ENCODE peak calls at places on chromosomes 16 and 17, in seven cellular contexts. Y, D, Q, J, O, R and Z are unnamed samples.

GRCh38 chr16:65342231-65342866 is 220.5 kb upstream of the CDH11 start:
- DNase-seq in Y (no peak), D (no peak), Q (no peak), J (no peak), O (no peak), R (no peak), Z (no peak)

GRCh38 chr16:75379339-75379738 is 54.0 kb downstream of the CFDP1 start:
- DNase-seq in Y (no peak), D (no peak), Q (no peak), J (no peak), O (no peak), R (no peak), Z (no peak)

GRCh38 chr17:10631048-10631700 is 25.9 kb downstream of the MYH3 start:
- DNase-seq in Y (no peak), D (no peak), Q (peak; percentile 71), J (peak; percentile 62), O (peak; percentile 33), R (peak; percentile 48), Z (no peak)

GRCh38 chr16:55487048-55487803 is 8.2 kb downstream of the MMP2 start:
- DNase-seq in Y (peak; percentile 13), D (no peak), Q (no peak), J (peak; percentile 71), O (no peak), R (no peak), Z (peak; percentile 72)

GRCh38 chr17:73387746-73388577 is 76.2 kb upstream of the CDC42EP4 start:
- DNase-seq in Y (no peak), D (no peak), Q (no peak), J (no peak), O (no peak), R (no peak), Z (no peak)

GRCh38 chr17:50188521-50189395 is 12.7 kb downstream of the COL1A1 start:
- DNase-seq in Y (no peak), D (no peak), Q (no peak), J (no peak), O (no peak), R (no peak), Z (peak; percentile 63)

GRCh38 chr16:66926171-66926570 is 836 bp upstream of the RRAD start:
- DNase-seq in Y (no peak), D (no peak), Q (no peak), J (no peak), O (no peak), R (no peak), Z (peak; percentile 78)

GRCh38 chr17:40857535-40857934 is 9.5 kb downstream of the KRT12 start:
- DNase-seq in Y (no peak), D (no peak), Q (no peak), J (no peak), O (no peak), R (no peak), Z (no peak)

GRCh38 chr16:88359008-88359407 is 23.8 kb upstream of the ZNF469 start:
- DNase-seq in Y (no peak), D (no peak), Q (no peak), J (no peak), O (no peak), R (no peak), Z (peak; percentile 16)

GRCh38 chr17:78479369-78479768 is 97.8 kb downstream of the DNAH17 start:
- DNase-seq in Y (no peak), D (no peak), Q (no peak), J (no peak), O (no peak), R (no peak), Z (no peak)

GRCh38 chr16:9844361-9844760 is 337.9 kb downstream of the GRIN2A start:
- DNase-seq in Y (no peak), D (no peak), Q (no peak), J (no peak), O (no peak), R (no peak), Z (no peak)

GRCh38 chr17:79388556-79389295 is 222.1 kb downstream of the RBFOX3 start:
- DNase-seq in Y (peak; percentile 75), D (no peak), Q (peak; percentile 90), J (peak; percentile 57), O (no peak), R (peak; percentile 71), Z (peak; percentile 46)

GRCh38 chr16:1311738-1312458 is 2.5 kb downstream of the UBE2I start:
- DNase-seq in Y (no peak), D (no peak), Q (no peak), J (no peak), O (no peak), R (no peak), Z (peak; percentile 74)

GRCh38 chr16:60582528-60582927 is 1453.7 kb downstream of the CDH8 start:
- DNase-seq in Y (no peak), D (no peak), Q (no peak), J (no peak), O (no peak), R (no peak), Z (no peak)

GRCh38 chr17:43563262-43564079 is 17.3 kb upstream of the ETV4 start:
- DNase-seq in Y (no peak), D (no peak), Q (no peak), J (no peak), O (no peak), R (no peak), Z (no peak)

GRCh38 chr17:50027639-50028206 is 28.2 kb upstream of the ITGA3 start:
- DNase-seq in Y (no peak), D (no peak), Q (peak; percentile 70), J (peak; percentile 60), O (no peak), R (no peak), Z (peak; percentile 85)

GRCh38 chr17:45143767-45144198 is 4.5 kb upstream of the HEXIM1 start:
- DNase-seq in Y (no peak), D (no peak), Q (peak; percentile 88), J (peak; percentile 83), O (no peak), R (no peak), Z (peak; percentile 97)

GRCh38 chr16:16991711-16992110 is 479.0 kb downstream of the XYLT1 start:
- DNase-seq in Y (no peak), D (no peak), Q (no peak), J (no peak), O (no peak), R (no peak), Z (no peak)

GRCh38 chr17:50681260-50682200 is 26.2 kb downstream of the ANKRD40 start:
- DNase-seq in Y (peak; percentile 88), D (no peak), Q (no peak), J (peak; percentile 71), O (no peak), R (peak; percentile 75), Z (no peak)

GRCh38 chr17:3712811-3713463 is 10.8 kb upstream of the HASPIN start:
- DNase-seq in Y (no peak), D (no peak), Q (no peak), J (no peak), O (peak; percentile 13), R (no peak), Z (no peak)

GRCh38 chr17:43982171-43982570 is 22.3 kb upstream of the NAGS start:
- DNase-seq in Y (no peak), D (no peak), Q (no peak), J (no peak), O (no peak), R (no peak), Z (no peak)

GRCh38 chr16:29807426-29808218 is 1.3 kb downstream of the MAZ start:
- DNase-seq in Y (peak; percentile 87), D (no peak), Q (peak; percentile 88), J (peak; percentile 94), O (peak; percentile 91), R (peak; percentile 42), Z (peak; percentile 96)

DNA sequence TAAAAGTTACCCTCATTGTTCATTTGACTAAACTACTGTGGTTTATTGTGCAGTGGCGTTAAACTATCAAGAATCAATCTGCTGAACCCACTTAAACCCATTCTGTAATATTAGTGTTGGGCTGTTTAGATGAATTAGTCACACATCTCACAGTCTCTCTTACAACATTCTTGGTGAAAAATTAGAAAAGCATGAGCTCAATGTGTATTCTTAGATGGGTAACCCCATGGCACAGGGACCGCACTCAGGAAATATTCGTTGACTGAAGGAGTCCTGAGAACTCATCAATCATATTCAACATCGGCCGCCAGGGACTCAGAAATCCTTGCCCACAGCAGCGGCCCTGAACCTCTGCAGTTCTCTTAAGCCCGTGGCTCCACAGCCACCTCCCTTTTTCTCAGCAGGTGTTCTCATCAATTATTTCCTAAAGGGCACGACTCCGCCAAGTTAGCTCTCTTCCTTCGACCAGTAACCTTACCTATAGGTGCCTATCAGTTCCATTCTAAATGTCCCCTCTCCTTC is 155.6 kb downstream of the STX8 start:
- DNase-seq in Y (no peak), D (no peak), Q (no peak), J (no peak), O (no peak), R (no peak), Z (no peak)
- H3K9me3 ChIP-seq in Y (no peaks in the 10 kb centered on the region), D (peaks cover 4% of the 10 kb centered on the region), Q (no peaks in the 10 kb centered on the region), J (no peaks in the 10 kb centered on the region), O (no peaks in the 10 kb centered on the region), R (no peaks in the 10 kb centered on the region), Z (no peaks in the 10 kb centered on the region)

DNA sequence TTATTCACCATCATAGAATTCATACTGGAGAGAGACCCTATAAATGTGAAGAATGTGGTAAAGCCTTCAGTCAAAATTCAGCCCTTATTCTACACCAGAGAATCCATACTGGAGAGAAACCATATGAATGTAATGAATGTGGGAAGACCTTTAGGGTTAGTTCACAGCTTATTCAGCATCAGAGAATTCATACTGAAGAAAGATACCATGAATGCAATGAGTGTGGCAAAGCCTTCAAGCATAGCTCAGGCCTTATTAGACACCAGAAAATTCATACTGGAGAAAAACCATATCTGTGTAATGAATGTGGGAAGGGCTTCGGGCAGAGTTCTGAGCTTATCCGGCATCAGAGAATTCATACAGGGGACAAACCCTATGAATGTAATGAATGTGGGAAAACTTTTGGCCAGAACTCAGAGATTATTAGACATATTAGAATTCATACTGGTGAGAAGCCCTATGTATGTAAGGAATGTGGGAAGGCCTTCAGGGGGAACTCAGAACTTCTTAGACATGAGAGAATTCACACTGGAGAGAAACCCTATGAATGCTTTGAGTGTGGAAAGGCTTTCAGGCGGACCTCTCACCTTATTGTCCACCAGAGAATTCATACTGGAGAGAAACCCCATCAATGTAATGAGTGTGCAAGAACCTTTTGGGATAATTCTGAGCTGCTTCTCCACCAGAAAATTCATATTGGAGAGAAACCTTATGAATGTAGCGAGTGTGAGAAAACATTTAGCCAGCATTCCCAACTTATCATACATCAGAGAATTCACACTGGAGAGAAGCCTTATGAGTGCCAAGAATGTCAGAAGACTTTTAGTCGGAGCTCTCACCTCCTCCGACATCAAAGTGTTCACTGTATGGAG is 14.1 kb downstream of the ZFP3 start:
- DNase-seq in Y (no peak), D (no peak), Q (no peak), J (no peak), O (no peak), R (no peak), Z (no peak)
- H3K9me3 ChIP-seq in Y (peaks cover 6% of the 10 kb centered on the region), D (peaks cover 98% of the 10 kb centered on the region), Q (peaks cover 58% of the 10 kb centered on the region), J (peaks cover 85% of the 10 kb centered on the region), O (peaks cover 66% of the 10 kb centered on the region), R (peaks cover 6% of the 10 kb centered on the region), Z (peaks cover 31% of the 10 kb centered on the region)

GRCh38 chr16:72384651-72385050 is 212.7 kb upstream of the PMFBP1 start:
- DNase-seq in Y (no peak), D (no peak), Q (no peak), J (no peak), O (no peak), R (no peak), Z (no peak)
- H3K9me3 ChIP-seq in Y (peaks cover 6% of the 10 kb centered on the region), D (no peaks in the 10 kb centered on the region), Q (no peaks in the 10 kb centered on the region), J (no peaks in the 10 kb centered on the region), O (no peaks in the 10 kb centered on the region), R (no peaks in the 10 kb centered on the region), Z (no peaks in the 10 kb centered on the region)

DNA sequence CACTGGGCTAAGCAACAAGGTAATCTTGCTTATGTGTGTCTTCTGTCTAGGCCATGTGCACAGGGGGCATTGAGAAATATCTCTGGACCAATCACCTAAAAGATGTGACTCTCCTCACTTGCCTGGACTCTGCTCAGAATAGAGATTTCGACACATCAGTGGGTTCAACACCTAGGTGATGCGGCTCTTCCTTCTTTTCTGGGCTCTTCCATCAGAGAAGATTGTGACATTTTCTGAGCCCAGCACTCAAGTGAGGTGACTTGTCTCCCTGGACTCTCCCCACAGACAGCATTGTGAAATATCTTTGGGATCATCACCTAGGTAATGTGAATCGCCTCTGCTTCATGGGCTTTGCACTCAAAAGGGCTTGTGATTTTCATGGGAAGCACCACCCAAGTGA is 1904.1 kb downstream of the TP53TG3F start:
- DNase-seq in Y (no peak), D (no peak), Q (no peak), J (no peak), O (no peak), R (no peak), Z (no peak)
- H3K9me3 ChIP-seq in Y (no peaks in the 10 kb centered on the region), D (no peaks in the 10 kb centered on the region), Q (peaks cover 86% of the 10 kb centered on the region), J (no peaks in the 10 kb centered on the region), O (no peaks in the 10 kb centered on the region), R (peaks cover 2% of the 10 kb centered on the region), Z (no peaks in the 10 kb centered on the region)